ENCODE peak calls at places on chromosome 11, in four cellular contexts. One of them, this sample, is unnamed.

GRCh38 chr11:57779275-57779674 is 17.7 kb downstream of the CTNND1 start:
- DNase-seq in CD4-positive, alpha-beta T cell: no peak
- DNase-seq in OCI-LY7: no peak
- DNase-seq in fibroblast of lung: no peak
- DNase-seq in this sample: no peak

GRCh38 chr11:11993814-11994213 is 14.6 kb downstream of the DKK3 start:
- DNase-seq in CD4-positive, alpha-beta T cell: no peak
- DNase-seq in OCI-LY7: no peak
- DNase-seq in fibroblast of lung: peak
- DNase-seq in this sample: no peak

GRCh38 chr11:117884994-117885393 is 8.5 kb upstream of the FXYD6 start:
- DNase-seq in CD4-positive, alpha-beta T cell: no peak
- DNase-seq in OCI-LY7: no peak
- DNase-seq in fibroblast of lung: peak
- DNase-seq in this sample: no peak

GRCh38 chr11:11243790-11244469 is 109.1 kb downstream of the CSNK2A3 start:
- DNase-seq in CD4-positive, alpha-beta T cell: peak
- DNase-seq in OCI-LY7: peak
- DNase-seq in fibroblast of lung: no peak
- DNase-seq in this sample: peak

GRCh38 chr11:35303596-35304392 is 115.6 kb downstream of the SLC1A2 start:
- DNase-seq in CD4-positive, alpha-beta T cell: no peak
- DNase-seq in OCI-LY7: no peak
- DNase-seq in fibroblast of lung: peak
- DNase-seq in this sample: no peak

GRCh38 chr11:381501-382072 is 12.3 kb downstream of the B4GALNT4 start:
- DNase-seq in CD4-positive, alpha-beta T cell: no peak
- DNase-seq in OCI-LY7: no peak
- DNase-seq in fibroblast of lung: no peak
- DNase-seq in this sample: no peak

GRCh38 chr11:75200531-75200930 is 40.0 kb upstream of the TPBGL start:
- DNase-seq in CD4-positive, alpha-beta T cell: no peak
- DNase-seq in OCI-LY7: no peak
- DNase-seq in fibroblast of lung: no peak
- DNase-seq in this sample: no peak

GRCh38 chr11:88604255-88604654 is 266.7 kb upstream of the CTSC start:
- DNase-seq in CD4-positive, alpha-beta T cell: no peak
- DNase-seq in OCI-LY7: no peak
- DNase-seq in fibroblast of lung: peak
- DNase-seq in this sample: no peak

GRCh38 chr11:35786918-35787557 is 124.5 kb downstream of the TRIM44 start:
- DNase-seq in CD4-positive, alpha-beta T cell: no peak
- DNase-seq in OCI-LY7: no peak
- DNase-seq in fibroblast of lung: peak
- DNase-seq in this sample: peak

GRCh38 chr11:113119074-113119473 is 157.9 kb downstream of the NCAM1 start:
- DNase-seq in CD4-positive, alpha-beta T cell: no peak
- DNase-seq in OCI-LY7: no peak
- DNase-seq in fibroblast of lung: no peak
- DNase-seq in this sample: no peak

GRCh38 chr11:32118025-32118974 is 27.4 kb downstream of the RCN1 start:
- DNase-seq in CD4-positive, alpha-beta T cell: no peak
- DNase-seq in OCI-LY7: no peak
- DNase-seq in fibroblast of lung: peak
- DNase-seq in this sample: no peak

GRCh38 chr11:12403995-12404345 is 26.6 kb downstream of the PARVA start:
- DNase-seq in CD4-positive, alpha-beta T cell: no peak
- DNase-seq in OCI-LY7: no peak
- DNase-seq in fibroblast of lung: no peak
- DNase-seq in this sample: no peak

GRCh38 chr11:105738972-105739574 is 129.2 kb downstream of the GRIA4 start:
- DNase-seq in CD4-positive, alpha-beta T cell: no peak
- DNase-seq in OCI-LY7: no peak
- DNase-seq in fibroblast of lung: no peak
- DNase-seq in this sample: no peak

GRCh38 chr11:112590778-112591177 is 330.1 kb upstream of the PLET1 start:
- DNase-seq in CD4-positive, alpha-beta T cell: no peak
- DNase-seq in OCI-LY7: no peak
- DNase-seq in fibroblast of lung: no peak
- DNase-seq in this sample: no peak

GRCh38 chr11:104912102-104912501 is 13.8 kb upstream of the CASP12 start:
- DNase-seq in CD4-positive, alpha-beta T cell: no peak
- DNase-seq in OCI-LY7: no peak
- DNase-seq in fibroblast of lung: no peak
- DNase-seq in this sample: no peak

GRCh38 chr11:88454881-88455280 is 117.3 kb upstream of the CTSC start:
- DNase-seq in CD4-positive, alpha-beta T cell: no peak
- DNase-seq in OCI-LY7: no peak
- DNase-seq in fibroblast of lung: peak
- DNase-seq in this sample: no peak

GRCh38 chr11:128669491-128669890 is 24.4 kb upstream of the FLI1 start:
- DNase-seq in CD4-positive, alpha-beta T cell: no peak
- DNase-seq in OCI-LY7: no peak
- DNase-seq in fibroblast of lung: peak
- DNase-seq in this sample: no peak

GRCh38 chr11:66880484-66881211 is 23.8 kb downstream of the LRFN4 start:
- DNase-seq in CD4-positive, alpha-beta T cell: peak
- DNase-seq in OCI-LY7: peak
- DNase-seq in fibroblast of lung: no peak
- DNase-seq in this sample: no peak

GRCh38 chr11:111909378-111909777 is 2.2 kb downstream of the CRYAB start:
- DNase-seq in CD4-positive, alpha-beta T cell: no peak
- DNase-seq in OCI-LY7: no peak
- DNase-seq in fibroblast of lung: no peak
- DNase-seq in this sample: no peak

GRCh38 chr11:12143461-12144258 is 33.3 kb downstream of the MICAL2 start:
- DNase-seq in CD4-positive, alpha-beta T cell: no peak
- DNase-seq in OCI-LY7: no peak
- DNase-seq in fibroblast of lung: no peak
- DNase-seq in this sample: no peak

GRCh38 chr11:63250162-63251050 is 7.0 kb upstream of the SLC22A25 start:
- DNase-seq in CD4-positive, alpha-beta T cell: no peak
- DNase-seq in OCI-LY7: no peak
- DNase-seq in fibroblast of lung: no peak
- DNase-seq in this sample: no peak

GRCh38 chr11:45238724-45239123 is 47.4 kb downstream of the SYT13 start:
- DNase-seq in CD4-positive, alpha-beta T cell: no peak
- DNase-seq in OCI-LY7: no peak
- DNase-seq in fibroblast of lung: peak
- DNase-seq in this sample: no peak

GRCh38 chr11:30451642-30452041 is 128.7 kb downstream of the ARL14EP start:
- DNase-seq in CD4-positive, alpha-beta T cell: no peak
- DNase-seq in OCI-LY7: no peak
- DNase-seq in fibroblast of lung: no peak
- DNase-seq in this sample: no peak

GRCh38 chr11:125425601-125426000 is 70.5 kb downstream of the FEZ1 start:
- DNase-seq in CD4-positive, alpha-beta T cell: no peak
- DNase-seq in OCI-LY7: no peak
- DNase-seq in fibroblast of lung: no peak
- DNase-seq in this sample: no peak

GRCh38 chr11:17403977-17404759 is 15.7 kb upstream of the KCNJ11 start:
- DNase-seq in CD4-positive, alpha-beta T cell: no peak
- DNase-seq in OCI-LY7: peak
- DNase-seq in fibroblast of lung: no peak
- DNase-seq in this sample: no peak

GRCh38 chr11:72584933-72585597 is 89.2 kb downstream of the PDE2A start:
- DNase-seq in CD4-positive, alpha-beta T cell: no peak
- DNase-seq in OCI-LY7: no peak
- DNase-seq in fibroblast of lung: no peak
- DNase-seq in this sample: no peak

GRCh38 chr11:75816561-75817239 is 1.7 kb downstream of the UVRAG start:
- DNase-seq in CD4-positive, alpha-beta T cell: no peak
- DNase-seq in OCI-LY7: peak
- DNase-seq in fibroblast of lung: no peak
- DNase-seq in this sample: no peak

GRCh38 chr11:88552377-88553029 is 215.0 kb upstream of the CTSC start:
- DNase-seq in CD4-positive, alpha-beta T cell: peak
- DNase-seq in OCI-LY7: peak
- DNase-seq in fibroblast of lung: peak
- DNase-seq in this sample: peak

GRCh38 chr11:85685820-85686459 is at the start of gene CCDC89:
- DNase-seq in CD4-positive, alpha-beta T cell: no peak
- DNase-seq in OCI-LY7: no peak
- DNase-seq in fibroblast of lung: peak
- DNase-seq in this sample: no peak

GRCh38 chr11:45412033-45412432 is 125.9 kb upstream of the SYT13 start:
- DNase-seq in CD4-positive, alpha-beta T cell: no peak
- DNase-seq in OCI-LY7: no peak
- DNase-seq in fibroblast of lung: no peak
- DNase-seq in this sample: peak

GRCh38 chr11:36672815-36673450 is 74.9 kb upstream of the RAG2 start:
- DNase-seq in CD4-positive, alpha-beta T cell: no peak
- DNase-seq in OCI-LY7: peak
- DNase-seq in fibroblast of lung: peak
- DNase-seq in this sample: no peak

GRCh38 chr11:76997512-76997911 is 36.7 kb upstream of the B3GNT6 start:
- DNase-seq in CD4-positive, alpha-beta T cell: no peak
- DNase-seq in OCI-LY7: no peak
- DNase-seq in fibroblast of lung: no peak
- DNase-seq in this sample: no peak

GRCh38 chr11:119263352-119263940 is 53.5 kb downstream of the MCAM start:
- DNase-seq in CD4-positive, alpha-beta T cell: no peak
- DNase-seq in OCI-LY7: peak
- DNase-seq in fibroblast of lung: no peak
- DNase-seq in this sample: no peak

GRCh38 chr11:128207861-128208321 is 379.5 kb downstream of the ETS1 start:
- DNase-seq in CD4-positive, alpha-beta T cell: no peak
- DNase-seq in OCI-LY7: no peak
- DNase-seq in fibroblast of lung: peak
- DNase-seq in this sample: no peak

GRCh38 chr11:68998390-68998911 is 14.6 kb downstream of the MRGPRF start:
- DNase-seq in CD4-positive, alpha-beta T cell: no peak
- DNase-seq in OCI-LY7: no peak
- DNase-seq in fibroblast of lung: peak
- DNase-seq in this sample: no peak

DNA sequence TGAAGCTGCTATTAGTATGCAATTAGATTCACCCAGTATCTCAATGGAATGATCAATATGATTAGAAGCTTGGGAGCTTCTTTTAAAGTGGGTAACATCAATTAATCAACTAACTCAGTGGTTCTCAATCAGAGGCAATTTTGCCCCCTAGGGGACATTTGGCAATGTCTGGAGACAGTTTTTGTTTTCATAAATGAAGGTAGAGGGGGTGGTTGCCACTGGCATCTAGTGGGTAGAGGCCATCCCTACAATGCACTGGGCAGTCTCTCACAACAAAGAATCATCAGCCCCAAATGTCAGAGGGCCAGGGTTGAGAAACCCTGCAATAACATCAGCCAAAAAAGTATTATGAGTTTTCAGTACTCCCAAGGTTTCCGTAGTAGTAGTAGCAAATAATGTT is 5.9 kb upstream of the AMOTL1 start:
- DNase-seq in CD4-positive, alpha-beta T cell: no peak
- DNase-seq in OCI-LY7: peak
- DNase-seq in fibroblast of lung: no peak
- DNase-seq in this sample: no peak
- TF ChIP-seq CTCF in CD4-positive, alpha-beta T cell: no peak
- TF ChIP-seq CTCF in OCI-LY7: peak
- TF ChIP-seq CTCF in fibroblast of lung: peak
- TF ChIP-seq CTCF in this sample: no peak

DNA sequence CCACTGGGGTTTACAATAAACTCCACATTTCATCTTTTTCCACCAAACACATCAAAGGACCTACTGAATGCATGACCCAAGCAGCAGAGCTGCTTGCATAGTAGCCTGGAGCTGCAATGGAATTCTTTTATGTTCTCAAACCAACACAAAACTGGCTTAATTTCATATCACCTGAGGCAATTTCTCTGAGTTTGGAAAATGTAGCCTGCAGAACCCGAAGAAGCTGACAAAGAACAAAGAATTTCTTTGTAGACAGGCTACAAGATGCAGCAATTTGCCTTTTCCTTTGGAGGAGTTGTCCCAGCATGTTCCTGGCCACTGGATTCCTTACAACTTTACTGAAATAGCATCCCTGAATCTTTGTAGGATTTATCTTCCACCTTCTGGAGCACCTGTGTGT is 5.5 kb upstream of the TECTA start:
- DNase-seq in CD4-positive, alpha-beta T cell: no peak
- DNase-seq in OCI-LY7: no peak
- DNase-seq in fibroblast of lung: no peak
- DNase-seq in this sample: no peak
- TF ChIP-seq CTCF in CD4-positive, alpha-beta T cell: no peak
- TF ChIP-seq CTCF in OCI-LY7: no peak
- TF ChIP-seq CTCF in fibroblast of lung: no peak
- TF ChIP-seq CTCF in this sample: no peak

GRCh38 chr11:2742201-2742600 is 42.4 kb upstream of the KCNQ1OT1 start:
- DNase-seq in CD4-positive, alpha-beta T cell: no peak
- DNase-seq in OCI-LY7: no peak
- DNase-seq in fibroblast of lung: no peak
- DNase-seq in this sample: no peak

GRCh38 chr11:2743427-2744110 is 43.8 kb upstream of the KCNQ1OT1 start:
- DNase-seq in CD4-positive, alpha-beta T cell: no peak
- DNase-seq in OCI-LY7: no peak
- DNase-seq in fibroblast of lung: no peak
- DNase-seq in this sample: peak

GRCh38 chr11:2744166-2744565 is 44.4 kb upstream of the KCNQ1OT1 start:
- DNase-seq in CD4-positive, alpha-beta T cell: no peak
- DNase-seq in OCI-LY7: no peak
- DNase-seq in fibroblast of lung: no peak
- DNase-seq in this sample: no peak

GRCh38 chr11:2741377-2742131 is 41.8 kb upstream of the KCNQ1OT1 start:
- DNase-seq in CD4-positive, alpha-beta T cell: no peak
- DNase-seq in OCI-LY7: no peak
- DNase-seq in fibroblast of lung: peak
- DNase-seq in this sample: peak

DNA sequence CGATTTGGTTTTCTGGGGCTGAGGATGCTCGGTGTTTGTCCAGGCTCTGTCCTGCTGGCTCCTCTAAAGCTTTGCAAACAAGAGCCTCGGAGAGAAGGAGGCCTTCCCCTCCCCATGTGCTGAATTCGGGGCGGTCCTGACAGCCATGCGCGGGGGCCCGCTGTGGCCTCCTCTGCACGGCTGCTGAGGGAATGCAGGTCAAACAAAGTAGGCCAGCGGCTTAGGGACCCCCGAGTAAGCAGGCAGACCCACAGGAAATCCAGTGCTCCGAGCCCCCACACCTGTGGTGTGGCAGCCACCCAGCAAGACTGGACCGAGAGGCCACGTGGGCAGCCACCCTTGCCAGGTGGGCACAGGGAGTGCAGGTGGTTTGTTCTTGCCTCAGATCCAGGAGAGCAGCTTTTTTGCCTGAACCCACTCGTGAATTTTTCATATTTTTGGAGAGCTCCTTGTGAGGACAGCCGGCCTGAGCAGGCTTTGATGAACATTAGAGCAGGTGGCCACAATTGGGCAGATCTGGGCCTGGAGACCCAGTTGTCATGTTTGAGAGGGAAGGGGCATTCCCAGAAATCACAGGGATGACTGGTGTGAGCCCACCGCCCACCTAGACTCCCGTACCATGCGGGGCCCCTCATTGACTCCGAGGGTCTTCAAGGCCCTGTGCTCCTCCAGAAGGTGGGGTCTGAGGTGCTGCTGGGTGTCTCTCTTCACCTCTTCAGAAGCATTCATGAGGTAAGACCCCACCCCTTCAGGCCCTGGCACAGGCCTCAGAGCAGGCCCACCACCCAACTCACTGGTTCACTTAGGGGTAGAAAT is 43.0 kb upstream of the KCNQ1OT1 start:
- DNase-seq in CD4-positive, alpha-beta T cell: no peak
- DNase-seq in OCI-LY7: no peak
- DNase-seq in fibroblast of lung: no peak
- DNase-seq in this sample: peak
- TF ChIP-seq CTCF in CD4-positive, alpha-beta T cell: no peak
- TF ChIP-seq CTCF in OCI-LY7: no peak
- TF ChIP-seq CTCF in fibroblast of lung: no peak
- TF ChIP-seq CTCF in this sample: no peak

GRCh38 chr11:92527467-92527866 is 302.8 kb downstream of the FAT3 start:
- DNase-seq in CD4-positive, alpha-beta T cell: no peak
- DNase-seq in OCI-LY7: no peak
- DNase-seq in fibroblast of lung: peak
- DNase-seq in this sample: no peak
- TF ChIP-seq CTCF in CD4-positive, alpha-beta T cell: no peak
- TF ChIP-seq CTCF in OCI-LY7: peak
- TF ChIP-seq CTCF in fibroblast of lung: no peak
- TF ChIP-seq CTCF in this sample: no peak

This sample was measured in nephron progenitor cell.